ENCODE peak calls at places on chromosomes 6 and 20, in seven cellular contexts. Q, E, C, Z, B, Y and J are unnamed samples.

GRCh38 chr6:134683783-134684765 is 265.8 kb downstream of the ALDH8A1 start:
- DNase-seq in Z (peak), C (peak), E (no peak), B (no peak), Q (peak), Y (peak), J (no peak)

GRCh38 chr6:33247977-33248642 is 23.6 kb downstream of the VPS52 start:
- DNase-seq in E (peak), Z (peak), B (peak), C (peak), Y (peak), Q (peak), J (peak)

GRCh38 chr6:170290306-170291128 is at the start of gene DLL1:
- DNase-seq in B (peak), Z (peak), C (peak), Q (peak), Y (peak), E (no peak), J (peak)

GRCh38 chr6:131107166-131107565 is 28.1 kb upstream of the AKAP7 start:
- DNase-seq in E (no peak), Y (peak), C (peak), Z (peak), Q (peak), B (no peak), J (peak)

GRCh38 chr6:14502551-14502950 is 385.0 kb downstream of the CD83 start:
- DNase-seq in E (no peak), C (no peak), Z (peak), Q (peak), Y (no peak), B (no peak), J (no peak)

GRCh38 chr6:166165558-166166313 is 1.9 kb downstream of the TBXT start:
- DNase-seq in Z (no peak), Y (no peak), B (no peak), Q (no peak), C (no peak), E (no peak), J (no peak)

GRCh38 chr20:63746766-63747315 is 7.3 kb downstream of the SLC2A4RG start:
- DNase-seq in Q (no peak), C (no peak), Z (no peak), Y (no peak), E (no peak), B (peak), J (peak)

GRCh38 chr20:38757145-38757800 is 9.0 kb downstream of the ACTR5 start:
- DNase-seq in C (no peak), Q (no peak), B (no peak), Y (no peak), Z (no peak), E (no peak), J (no peak)

GRCh38 chr6:88535296-88535695 is 369.1 kb upstream of the CNR1 start:
- DNase-seq in E (no peak), Z (no peak), Y (no peak), B (no peak), Q (no peak), C (no peak), J (no peak)

GRCh38 chr20:45300961-45301360 is 5.7 kb upstream of the RBPJL start:
- DNase-seq in C (peak), Y (peak), Z (peak), B (peak), Q (peak), E (peak), J (no peak)

GRCh38 chr20:64239449-64240242 is 15.9 kb upstream of the PCMTD2 start:
- DNase-seq in Y (no peak), B (no peak), Z (no peak), C (no peak), E (no peak), Q (no peak), J (no peak)

GRCh38 chr6:109325400-109325801 is 56.9 kb downstream of the CD164 start:
- DNase-seq in C (no peak), E (no peak), B (no peak), Q (no peak), Y (no peak), Z (no peak), J (no peak)

GRCh38 chr20:38645980-38646858 is 44.6 kb downstream of the ARHGAP40 start:
- DNase-seq in B (peak), Z (peak), Q (peak), C (peak), E (peak), Y (peak), J (peak)

GRCh38 chr6:17156112-17156921 is 54.5 kb downstream of the STMND1 start:
- DNase-seq in C (peak), E (peak), Q (peak), B (peak), Z (peak), Y (peak), J (peak)

GRCh38 chr6:125533710-125534397 is 215.6 kb upstream of the HEY2 start:
- DNase-seq in Y (no peak), C (no peak), Z (no peak), B (no peak), E (no peak), Q (no peak), J (no peak)

GRCh38 chr6:11428351-11428750 is 109.2 kb upstream of the TMEM170B start:
- DNase-seq in Q (no peak), B (no peak), E (no peak), C (no peak), Y (peak), Z (no peak), J (no peak)

GRCh38 chr20:7362601-7363000 is 577.7 kb downstream of the HAO1 start:
- DNase-seq in Q (no peak), E (no peak), Z (no peak), C (no peak), B (no peak), Y (no peak), J (no peak)

GRCh38 chr20:10376271-10377075 is 57.5 kb downstream of the MKKS start:
- DNase-seq in B (no peak), C (peak), Y (peak), E (no peak), Q (peak), Z (peak), J (no peak)

GRCh38 chr6:97102152-97102790 is 177.7 kb downstream of the KLHL32 start:
- DNase-seq in B (no peak), C (no peak), Z (no peak), Y (no peak), E (no peak), Q (no peak), J (no peak)

GRCh38 chr20:32037929-32038328 is 14.1 kb upstream of the HCK start:
- DNase-seq in E (no peak), C (peak), B (no peak), Q (peak), Y (peak), Z (no peak), J (no peak)

GRCh38 chr20:51492167-51493092 is 50.1 kb downstream of the NFATC2 start:
- DNase-seq in Y (peak), Z (no peak), C (no peak), E (no peak), Q (peak), B (no peak), J (peak)

GRCh38 chr6:167982063-167982462 is 15.4 kb upstream of the KIF25 start:
- DNase-seq in B (no peak), Q (no peak), Z (no peak), Y (no peak), C (no peak), E (no peak), J (no peak)

GRCh38 chr20:41003143-41003932 is 25.3 kb upstream of the TOP1 start:
- DNase-seq in Y (peak), Z (peak), C (peak), Q (peak), E (peak), B (no peak), J (peak)

GRCh38 chr20:60037120-60037499 is 78.9 kb downstream of the CDH26 start:
- DNase-seq in C (peak), B (no peak), Y (peak), Z (peak), Q (peak), E (no peak), J (no peak)

GRCh38 chr6:30556714-30556963 is 350 bp upstream of the GNL1 start:
- DNase-seq in Y (no peak), Q (no peak), E (peak), C (no peak), B (no peak), Z (no peak), J (peak)

GRCh38 chr6:105594821-105595220 is 191.9 kb upstream of the PREP start:
- DNase-seq in E (no peak), B (no peak), C (peak), Z (peak), Q (peak), Y (peak), J (no peak)

GRCh38 chr6:74991573-74992332 is 214.1 kb downstream of the COL12A1 start:
- DNase-seq in Q (peak), E (no peak), Z (peak), C (peak), Y (peak), B (no peak), J (no peak)

GRCh38 chr20:40331249-40331648 is 357.8 kb downstream of the MAFB start:
- DNase-seq in Z (no peak), Q (no peak), E (no peak), Y (no peak), B (no peak), C (no peak), J (no peak)

GRCh38 chr20:38550274-38550673 is 30.7 kb upstream of the ADIG start:
- DNase-seq in Q (no peak), E (no peak), Z (peak), Y (no peak), B (no peak), C (no peak), J (no peak)

GRCh38 chr6:118709859-118710350 is 58.5 kb upstream of the CEP85L start:
- DNase-seq in B (no peak), Z (peak), Q (peak), E (no peak), C (peak), Y (peak), J (no peak)

GRCh38 chr6:37530294-37530693 is 30.6 kb upstream of the CCDC167 start:
- DNase-seq in B (peak), E (no peak), Q (no peak), C (no peak), Y (peak), Z (no peak), J (no peak)

GRCh38 chr6:137415127-137415833 is 78.9 kb downstream of the OLIG3 start:
- DNase-seq in C (peak), E (peak), B (peak), Q (peak), Y (peak), Z (peak), J (peak)

GRCh38 chr6:152635949-152636674 is 1.1 kb downstream of the SYNE1 start:
- DNase-seq in C (peak), E (no peak), Q (peak), Z (no peak), B (peak), Y (peak), J (peak)

GRCh38 chr6:104638841-104639290 is 220.9 kb downstream of the HACE1 start:
- DNase-seq in Q (no peak), E (no peak), Y (no peak), Z (no peak), C (peak), B (no peak), J (no peak)

GRCh38 chr6:34332255-34333198 is 59.9 kb downstream of the NUDT3 start:
- DNase-seq in E (no peak), B (no peak), Q (no peak), Z (no peak), C (no peak), Y (no peak), J (no peak)

GRCh38 chr6:34338377-34338776 is 54.1 kb downstream of the NUDT3 start:
- DNase-seq in Q (no peak), E (no peak), Z (no peak), B (no peak), C (no peak), Y (no peak), J (no peak)

GRCh38 chr6:34331361-34332050 is 61.0 kb downstream of the NUDT3 start:
- DNase-seq in Q (no peak), E (no peak), B (no peak), Z (no peak), C (no peak), Y (no peak), J (no peak)

GRCh38 chr6:34334796-34335416 is 57.6 kb downstream of the NUDT3 start:
- DNase-seq in Q (no peak), Y (peak), C (no peak), B (no peak), Z (no peak), E (no peak), J (no peak)

DNA sequence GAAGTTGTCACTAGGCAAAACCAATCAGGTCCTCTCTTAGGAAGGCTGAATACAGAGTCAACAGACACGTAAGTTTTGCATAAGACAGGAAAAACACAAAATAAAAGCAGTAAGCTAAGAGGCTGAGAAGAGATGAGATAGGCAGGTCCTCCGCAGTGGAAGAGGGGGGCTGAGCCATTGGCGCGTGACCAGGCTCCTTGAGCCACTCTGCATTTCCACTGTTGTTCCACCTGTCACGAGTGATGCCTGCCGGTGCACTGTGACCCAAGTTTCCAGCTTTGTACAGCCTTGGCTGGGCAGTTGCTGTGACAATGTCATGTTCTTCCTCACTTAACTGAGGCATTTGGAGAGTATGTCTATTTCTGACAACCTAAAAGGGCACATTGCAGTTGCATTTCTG is 58.6 kb downstream of the NUDT3 start:
- DNase-seq in Y (no peak), Z (no peak), Q (no peak), C (no peak), E (no peak), B (no peak), J (no peak)
- H3K4me3 ChIP-seq in Y (no peak), Z (no peak), Q (no peak), C (no peak), E (no peak), B (no peak), J (no peak)

GRCh38 chr6:69232506-69233194 is 564.2 kb downstream of the LMBRD1 start:
- DNase-seq in E (no peak), Q (peak), B (peak), Y (peak), Z (peak), C (peak), J (peak)
- H3K27ac ChIP-seq in E (no peak), Q (no peak), B (peak), Y (no peak), Z (no peak), C (no peak), J (no peak)

GRCh38 chr6:71138416-71138815 is 150.2 kb upstream of the OGFRL1 start:
- DNase-seq in Y (no peak), Z (no peak), E (no peak), Q (no peak), B (no peak), C (no peak), J (no peak)

GRCh38 chr6:71139249-71139648 is 149.4 kb upstream of the OGFRL1 start:
- DNase-seq in E (no peak), Z (peak), Y (no peak), B (no peak), C (peak), Q (peak), J (no peak)

GRCh38 chr6:71134929-71135642 is 153.5 kb upstream of the OGFRL1 start:
- DNase-seq in B (no peak), E (no peak), C (no peak), Z (no peak), Q (no peak), Y (no peak), J (no peak)
- H2AFZ ChIP-seq in B (no peak), E (no peak), C (no peak), Z (no peak), Q (no peak), Y (no peak), J (no peak)

DNA sequence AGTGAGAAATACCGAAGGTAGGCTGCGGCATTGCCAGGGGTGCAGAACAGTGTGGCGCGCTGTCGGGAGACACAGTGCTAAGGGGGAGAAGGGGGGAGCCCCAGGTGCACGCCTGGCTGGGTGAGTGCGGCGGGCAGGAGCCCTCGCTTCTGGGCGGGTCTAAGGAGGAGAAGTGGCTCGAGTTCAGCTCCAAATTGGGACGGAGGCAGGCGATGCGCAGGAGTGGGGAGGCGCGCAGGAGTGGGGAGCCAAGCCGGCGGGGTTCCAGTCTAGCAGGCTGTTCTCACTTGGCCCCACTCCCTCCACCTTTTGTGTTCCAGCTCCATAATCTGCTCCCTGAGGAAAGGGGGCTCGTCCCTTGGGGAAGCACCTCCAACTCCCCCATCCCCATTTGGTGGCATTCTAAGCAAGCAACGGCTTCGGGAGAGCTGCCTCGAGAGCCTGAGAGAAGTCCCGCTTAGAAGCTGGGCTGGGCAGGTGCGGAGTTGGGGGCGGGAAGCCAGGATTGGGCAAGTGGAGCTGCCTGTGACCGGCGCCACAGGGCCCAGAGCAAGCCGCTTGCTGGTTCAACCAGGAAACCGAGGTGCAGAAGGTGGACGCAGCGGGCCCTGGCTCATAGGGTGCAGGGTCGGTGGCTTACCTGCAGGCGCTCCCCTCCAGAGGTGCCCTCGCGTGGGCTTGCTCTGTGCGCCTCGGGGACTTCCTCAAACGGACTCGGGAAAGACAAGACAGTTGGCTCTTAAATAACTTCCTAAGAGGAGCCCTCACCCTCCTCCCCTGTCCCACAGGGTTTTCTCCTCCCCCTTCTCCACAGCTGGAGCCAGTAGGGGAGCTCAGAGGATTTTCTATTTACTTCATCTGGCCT is at the start of gene F13A1:
- DNase-seq in E (no peak), Z (no peak), C (no peak), B (no peak), Q (no peak), Y (no peak), J (no peak)
- H3K4me3 ChIP-seq in E (no peak), Z (no peak), C (no peak), B (no peak), Q (no peak), Y (no peak), J (no peak)

GRCh38 chr6:143248359-143248758 is 187.7 kb downstream of the AIG1 start:
- DNase-seq in Y (no peak), E (no peak), B (no peak), Q (no peak), C (no peak), Z (no peak), J (no peak)
- H3K27ac ChIP-seq in Y (no peak), E (no peak), B (no peak), Q (no peak), C (no peak), Z (no peak), J (no peak)

GRCh38 chr20:49508435-49509199 is 26.1 kb upstream of the KCNB1 start:
- DNase-seq in Q (peak), Z (peak), Y (peak), B (peak), E (peak), C (peak), J (peak)
- H2AFZ ChIP-seq in Q (no peak), Z (peak), Y (no peak), B (no peak), E (peak), C (no peak), J (no peak)

GRCh38 chr20:33686984-33687366 is 790 bp upstream of the E2F1 start:
- DNase-seq in C (no peak), E (no peak), B (no peak), Y (no peak), Q (no peak), Z (no peak), J (no peak)
- H3K4me3 ChIP-seq in C (peak), E (peak), B (peak), Y (peak), Q (no peak), Z (peak), J (no peak)